ENCODE peak calls at places on chromosomes 3 and 15, in ten cellular contexts. I is brain microvascular endothelial cell, R is right lobe of liver, X is astrocyte, F is stomach, A is PC-3, C is DND-41, S is GM12878, M is uterus, H is H9. K is an unnamed sample.

GRCh38 chr3:120791958-120792357 is 49.4 kb downstream of the GTF2E1 start:
- DNase-seq in A (peak; percentile 73), I (peak; percentile 61), C (no peak), F (no peak), S (no peak), R (no peak), X (peak; percentile 80), M (no peak), H (no peak), K (no peak)

GRCh38 chr3:13574798-13575451 is 26.0 kb downstream of the FBLN2 start:
- DNase-seq in S (no peak), I (peak; percentile 52), C (no peak), M (no peak), A (no peak), X (peak; percentile 63), F (no peak), H (no peak), R (no peak), K (no peak)

GRCh38 chr15:90412356-90413194 is 24.5 kb downstream of the IQGAP1 start:
- DNase-seq in A (peak; percentile 82), C (no peak), M (no peak), X (peak; percentile 89), I (peak; percentile 69), H (peak; percentile 60), F (peak; percentile 59), S (peak; percentile 72), R (no peak), K (no peak)

GRCh38 chr15:63507878-63508818 is 3.8 kb downstream of the USP3 start:
- DNase-seq in I (no peak), H (no peak), M (no peak), C (no peak), R (no peak), S (no peak), F (no peak), A (no peak), X (no peak), K (no peak)

GRCh38 chr3:17937081-17937480 is 194.7 kb upstream of the TBC1D5 start:
- DNase-seq in I (no peak), A (no peak), H (no peak), S (no peak), F (no peak), R (no peak), X (no peak), M (no peak), C (no peak), K (no peak)

GRCh38 chr3:169323580-169324453 is 339.7 kb downstream of the MECOM start:
- DNase-seq in X (peak; percentile 80), A (no peak), S (no peak), M (no peak), F (no peak), R (no peak), I (no peak), C (no peak), H (no peak), K (peak; percentile 18)

GRCh38 chr15:77510066-77511044 is 89.7 kb downstream of the HMG20A start:
- DNase-seq in M (no peak), F (no peak), I (no peak), S (no peak), X (no peak), R (no peak), A (no peak), H (peak; percentile 83), C (no peak), K (no peak)

GRCh38 chr15:87604857-87605446 is 651.6 kb downstream of the NTRK3 start:
- DNase-seq in M (no peak), S (no peak), A (peak; percentile 7), F (no peak), H (peak; percentile 53), I (no peak), C (no peak), R (no peak), X (no peak), K (no peak)

GRCh38 chr15:40252438-40253178 is 13.7 kb downstream of the PAK6 start:
- DNase-seq in F (peak; percentile 70), A (peak; percentile 72), C (no peak), S (no peak), R (peak; percentile 60), I (no peak), X (no peak), H (peak; percentile 70), M (no peak), K (no peak)

GRCh38 chr15:80590772-80591355 is 104.2 kb upstream of the ABHD17C start:
- DNase-seq in F (no peak), X (no peak), H (no peak), C (no peak), A (no peak), M (no peak), R (no peak), I (no peak), S (no peak), K (no peak)

GRCh38 chr3:53024315-53024714 is 21.6 kb downstream of the SFMBT1 start:
- DNase-seq in A (no peak), R (no peak), X (no peak), F (no peak), S (no peak), C (no peak), I (no peak), M (no peak), H (no peak), K (no peak)

DNA sequence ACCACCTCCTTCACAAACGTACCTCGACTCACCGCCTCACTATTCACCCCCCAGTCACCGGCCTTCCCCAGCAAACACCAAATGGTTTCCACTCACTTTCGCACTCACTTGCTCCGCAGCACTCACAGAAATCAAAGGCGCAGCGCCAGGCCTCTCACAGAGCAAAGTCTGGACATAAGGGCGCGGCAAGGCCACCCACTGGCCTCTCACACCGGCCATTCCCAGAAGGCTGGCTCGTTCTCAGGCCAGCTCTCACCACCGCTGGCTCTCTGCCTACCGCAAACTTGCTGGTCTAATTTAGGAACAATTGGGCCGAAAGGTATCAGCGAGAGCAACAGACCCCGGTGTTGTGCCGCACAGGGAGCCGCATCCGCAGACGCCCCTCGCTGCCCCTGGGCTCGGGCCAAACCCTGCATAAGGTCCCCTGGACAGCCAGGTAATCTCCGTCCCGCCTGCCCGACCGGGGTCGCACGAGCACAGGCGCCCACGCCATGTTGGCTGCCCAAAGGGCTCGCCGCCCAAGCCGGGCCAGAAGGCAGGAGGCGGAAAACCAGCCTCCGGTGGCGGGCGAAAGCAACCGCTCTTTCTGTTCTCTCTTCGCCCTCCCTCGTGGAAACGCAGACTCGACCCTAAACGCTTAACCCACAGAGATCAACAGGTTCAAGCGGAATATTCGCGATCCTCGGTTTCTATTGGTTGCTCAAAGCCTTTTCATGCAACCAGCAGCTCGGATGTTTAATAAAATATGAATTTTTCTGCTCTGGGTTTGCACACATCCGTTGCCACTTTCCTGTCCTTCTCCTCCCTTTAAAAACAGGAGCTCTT is 2.9 kb downstream of the SHOX2 start:
- DNase-seq in I (no peak), A (no peak), F (peak; percentile 50), R (peak; percentile 61), C (no peak), M (peak; percentile 13), H (peak; percentile 54), S (no peak), X (no peak), K (peak; percentile 7)
- H3K27ac ChIP-seq in I (no peak overlapping the region), A (no peak overlapping the region), F (no peak overlapping the region), R (no peak overlapping the region), C (no peak overlapping the region), M (no peak overlapping the region), H (no peak overlapping the region), S (no peak overlapping the region), X (no peak overlapping the region), K (no peak overlapping the region)

DNA sequence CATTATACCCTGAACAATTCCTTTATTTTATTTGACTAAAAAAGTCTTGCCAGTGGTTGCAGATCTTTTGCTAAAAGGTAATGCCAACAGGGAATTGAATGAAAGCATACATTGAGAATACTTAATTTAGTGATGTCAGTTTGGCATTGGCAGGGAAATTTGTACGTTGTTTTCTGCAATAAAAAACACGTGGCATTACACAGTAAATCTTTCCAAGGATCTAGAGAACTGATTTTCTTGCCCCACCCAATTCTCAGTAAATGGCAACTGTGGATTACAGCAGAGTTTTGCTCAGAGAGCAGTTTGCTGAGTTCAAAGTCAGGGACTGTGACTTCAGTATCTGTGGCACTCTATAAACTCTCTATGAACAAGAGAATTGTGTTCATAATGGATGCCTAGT is 38.3 kb upstream of the IGSF10 start:
- DNase-seq in X (no peak), M (no peak), I (no peak), R (no peak), F (no peak), C (no peak), S (no peak), H (no peak), A (no peak), K (no peak)
- H3K27me3 ChIP-seq in X (no peaks in the 10 kb centered on the region), M (no peaks in the 10 kb centered on the region), I (no peaks in the 10 kb centered on the region), R (no peaks in the 10 kb centered on the region), F (no peaks in the 10 kb centered on the region), C (no peaks in the 10 kb centered on the region), S (no peaks in the 10 kb centered on the region), H (no peaks in the 10 kb centered on the region), A (no peaks in the 10 kb centered on the region), K (no peaks in the 10 kb centered on the region)

GRCh38 chr3:95627293-95627692 is 1187.1 kb upstream of the EPHA6 start:
- DNase-seq in R (no peak), X (no peak), S (no peak), F (no peak), I (no peak), C (no peak), H (no peak), A (no peak), M (no peak), K (no peak)

GRCh38 chr3:95627697-95628096 is 1186.7 kb upstream of the EPHA6 start:
- DNase-seq in I (no peak), S (no peak), R (no peak), H (no peak), C (no peak), M (no peak), A (no peak), X (no peak), F (no peak), K (no peak)

GRCh38 chr3:95626107-95626506 is 1188.3 kb upstream of the EPHA6 start:
- DNase-seq in X (no peak), I (no peak), C (no peak), S (no peak), R (no peak), F (no peak), M (no peak), A (no peak), H (no peak), K (no peak)

GRCh38 chr3:95629802-95630201 is 1184.6 kb upstream of the EPHA6 start:
- DNase-seq in I (no peak), F (no peak), M (no peak), C (no peak), S (no peak), H (no peak), R (no peak), A (no peak), X (no peak), K (no peak)
- TF ChIP-seq CTCF in I (no peak), F (no peak), M (no peak), C (no peak), S (no peak), H (no peak), R (no peak), A (no peak), X (no peak), K (no peak)

GRCh38 chr3:58236527-58237237 is 910 bp upstream of the ABHD6 start:
- DNase-seq in F (no peak), I (no peak), R (no peak), C (no peak), S (no peak), H (no peak), X (no peak), M (no peak), A (peak; percentile 8), K (no peak)
- H3K27ac ChIP-seq in F (peak overlapping the region; percentile 67), I (no peak overlapping the region), R (peak overlapping the region; percentile 80), C (peak overlapping the region; percentile 11), S (peak overlapping the region; percentile 44), H (no peak overlapping the region), X (peak overlapping the region; percentile 12), M (peak overlapping the region; percentile 84), A (no peak overlapping the region), K (peak overlapping the region; percentile 84)